ENCODE peak calls at places on chromosomes 13 and 19, in seven cellular contexts. V, P, C, K, W, G and I are unnamed samples.

GRCh38 chr19:3743486-3743885 is 18.0 kb downstream of the APBA3 start:
- DNase-seq in V (no peak), P (peak), C (no peak), K (no peak), W (no peak), G (peak), I (no peak)

GRCh38 chr19:4972509-4973230 is 3.8 kb downstream of the KDM4B start:
- DNase-seq in V (peak), P (peak), C (no peak), K (no peak), W (no peak), G (peak), I (peak)

GRCh38 chr13:78241278-78241919 is 322.8 kb upstream of the EDNRB start:
- DNase-seq in V (peak), P (peak), C (peak), K (peak), W (no peak), G (peak), I (peak)

GRCh38 chr13:30108913-30109237 is 198.5 kb downstream of the KATNAL1 start:
- DNase-seq in V (no peak), P (no peak), C (no peak), K (no peak), W (no peak), G (no peak), I (no peak)

GRCh38 chr19:46913198-46913851 is 52.5 kb downstream of the ARHGAP35 start:
- DNase-seq in V (no peak), P (no peak), C (no peak), K (no peak), W (no peak), G (no peak), I (no peak)

GRCh38 chr13:22828081-22828480 is 352.7 kb upstream of the SGCG start:
- DNase-seq in V (peak), P (peak), C (no peak), K (no peak), W (no peak), G (no peak), I (no peak)

GRCh38 chr13:24228852-24229458 is 68.4 kb downstream of the SPATA13 start:
- DNase-seq in V (peak), P (peak), C (no peak), K (peak), W (no peak), G (peak), I (peak)

GRCh38 chr13:110015253-110015652 is 228.9 kb upstream of the IRS2 start:
- DNase-seq in V (peak), P (peak), C (no peak), K (no peak), W (no peak), G (peak), I (no peak)

GRCh38 chr19:40433391-40434216 is 7.8 kb upstream of the SERTAD1 start:
- DNase-seq in V (peak), P (peak), C (peak), K (peak), W (peak), G (peak), I (peak)

GRCh38 chr19:50501568-50502475 is 9.2 kb downstream of the JOSD2 start:
- DNase-seq in V (no peak), P (no peak), C (peak), K (no peak), W (no peak), G (no peak), I (no peak)

GRCh38 chr19:35211545-35212230 is 16.9 kb downstream of the FAM187B start:
- DNase-seq in V (no peak), P (no peak), C (peak), K (no peak), W (peak), G (no peak), I (no peak)

GRCh38 chr13:52808842-52809219 is 39.6 kb downstream of the PCDH8 start:
- DNase-seq in V (no peak), P (no peak), C (no peak), K (no peak), W (no peak), G (no peak), I (no peak)

GRCh38 chr19:50820086-50820485 is 3.5 kb downstream of the KLK1 start:
- DNase-seq in V (no peak), P (no peak), C (no peak), K (no peak), W (no peak), G (no peak), I (no peak)

GRCh38 chr13:21012841-21013681 is 48.3 kb downstream of the LATS2 start:
- DNase-seq in V (peak), P (no peak), C (no peak), K (no peak), W (no peak), G (peak), I (no peak)

GRCh38 chr13:49419292-49419691 is 24.6 kb downstream of the CAB39L start:
- DNase-seq in V (peak), P (peak), C (no peak), K (no peak), W (no peak), G (no peak), I (no peak)

GRCh38 chr13:101453784-101454201 is 1.3 kb downstream of the ITGBL1 start:
- DNase-seq in V (no peak), P (no peak), C (no peak), K (peak), W (no peak), G (no peak), I (no peak)

GRCh38 chr13:101454767-101455166 is 2.3 kb downstream of the ITGBL1 start:
- DNase-seq in V (peak), P (no peak), C (no peak), K (no peak), W (no peak), G (peak), I (peak)

GRCh38 chr13:101451641-101452040 is 834 bp upstream of the ITGBL1 start:
- DNase-seq in V (peak), P (peak), C (no peak), K (no peak), W (no peak), G (no peak), I (no peak)

GRCh38 chr13:101450749-101451130 is 1.7 kb upstream of the ITGBL1 start:
- DNase-seq in V (no peak), P (no peak), C (no peak), K (no peak), W (no peak), G (no peak), I (no peak)

DNA sequence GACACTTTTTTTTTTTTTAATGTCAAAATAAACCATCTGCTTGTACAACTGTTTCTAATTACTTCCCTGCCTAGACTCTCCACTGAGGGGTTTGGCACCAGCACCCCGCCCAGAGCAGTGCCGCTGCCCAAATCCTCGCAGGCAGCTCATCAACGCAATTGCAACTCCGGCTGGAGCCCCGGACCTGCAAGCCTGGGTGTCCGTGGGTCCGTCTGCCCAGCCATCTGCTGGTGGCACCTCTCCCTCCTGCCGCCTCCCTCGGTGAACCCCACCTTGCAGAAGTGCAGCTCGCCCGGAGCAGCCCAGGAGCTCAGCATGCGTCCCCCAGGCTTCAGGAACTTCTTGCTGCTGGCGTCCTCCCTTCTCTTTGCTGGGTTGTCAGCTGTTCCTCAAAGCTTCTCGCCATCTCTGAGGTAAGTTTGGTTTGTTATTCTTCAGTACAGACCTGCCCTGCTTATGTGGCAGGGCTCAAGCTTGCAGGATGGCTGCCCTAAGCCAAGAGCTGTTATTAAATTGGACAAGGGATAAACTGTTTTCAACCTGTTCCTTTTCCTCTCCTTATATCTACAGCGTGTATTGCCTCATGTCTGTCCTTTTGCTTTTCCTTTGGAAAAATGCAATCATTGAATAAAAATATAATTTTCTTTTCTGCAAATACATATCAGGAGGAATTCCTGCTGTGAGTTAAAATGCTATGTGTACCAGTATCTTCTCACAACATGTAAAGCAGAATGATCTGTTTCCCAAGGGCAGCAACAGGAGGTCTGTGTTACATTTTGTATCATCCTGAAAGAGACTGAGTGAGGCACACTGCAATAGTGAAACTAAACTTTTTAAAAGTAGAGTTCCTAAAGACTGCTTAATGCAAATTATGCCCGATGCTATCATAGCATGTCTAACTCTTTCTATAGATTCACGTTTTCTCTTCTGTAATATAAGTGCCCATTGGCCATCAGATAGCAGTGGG is at the start of gene ITGBL1:
- DNase-seq in V (no peak), P (peak), C (no peak), K (peak), W (peak), G (peak), I (peak)
- TF ChIP-seq CTCF in V (no peak), P (no peak), C (no peak), K (no peak), W (no peak), G (no peak), I (peak)

GRCh38 chr13:113734826-113735125 is 24.2 kb upstream of the TMEM255B start:
- DNase-seq in V (no peak), P (no peak), C (no peak), K (no peak), W (no peak), G (no peak), I (no peak)
- TF ChIP-seq CTCF in V (no peak), P (no peak), C (no peak), K (no peak), W (no peak), G (no peak), I (no peak)

DNA sequence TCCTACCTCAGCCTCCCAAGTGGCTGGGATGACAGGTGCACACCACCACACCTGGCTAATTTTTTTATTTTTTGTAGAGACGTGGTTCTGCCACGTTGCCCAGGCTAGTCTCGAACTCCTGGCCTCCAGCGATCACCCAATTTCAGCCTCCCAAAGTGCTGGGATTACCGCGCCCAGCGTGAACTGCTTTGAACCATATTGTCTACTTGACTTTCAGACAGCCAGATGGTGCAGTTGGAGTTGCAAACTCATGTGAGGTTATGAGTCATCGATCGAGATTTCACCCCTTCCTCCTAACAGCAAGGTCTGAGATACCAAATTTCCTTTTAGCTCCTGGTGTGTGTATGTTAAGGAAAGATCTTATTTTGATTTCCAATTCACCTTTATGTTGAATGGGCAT is 2.7 kb downstream of the SLC27A1 start:
- DNase-seq in V (peak), P (peak), C (no peak), K (no peak), W (no peak), G (peak), I (peak)
- TF ChIP-seq CTCF in V (no peak), P (no peak), C (no peak), K (no peak), W (no peak), G (no peak), I (no peak)

GRCh38 chr13:111663505-111663904 is 343.1 kb downstream of the TEX29 start:
- DNase-seq in V (no peak), P (no peak), C (peak), K (no peak), W (no peak), G (no peak), I (no peak)

GRCh38 chr13:111664060-111664459 is 343.6 kb downstream of the TEX29 start:
- DNase-seq in V (no peak), P (no peak), C (no peak), K (no peak), W (no peak), G (no peak), I (no peak)

GRCh38 chr13:111665691-111666095 is 345.3 kb downstream of the TEX29 start:
- DNase-seq in V (no peak), P (no peak), C (no peak), K (no peak), W (no peak), G (no peak), I (no peak)

GRCh38 chr13:111666377-111666776 is 345.9 kb downstream of the TEX29 start:
- DNase-seq in V (no peak), P (no peak), C (no peak), K (no peak), W (no peak), G (no peak), I (no peak)

DNA sequence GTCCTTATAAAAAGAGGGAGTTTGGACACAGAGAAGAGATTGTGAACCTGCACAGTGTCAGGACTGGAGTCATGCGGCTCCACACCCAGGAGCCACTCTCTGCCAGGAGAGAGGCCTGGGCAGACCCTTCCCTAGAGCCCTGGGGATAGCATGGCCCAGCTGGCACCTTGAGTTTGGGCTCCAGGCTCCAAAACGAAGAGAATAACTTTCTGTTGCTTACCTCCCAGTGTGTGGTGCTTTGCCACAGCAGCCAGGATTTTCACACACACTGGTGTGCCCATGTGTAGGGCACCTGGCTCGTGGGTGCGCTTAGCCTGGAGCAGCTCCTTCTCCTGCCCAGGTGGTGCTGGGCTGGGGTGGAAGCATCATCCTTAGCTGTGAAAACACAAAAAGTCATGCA is 344.3 kb downstream of the TEX29 start:
- DNase-seq in V (no peak), P (no peak), C (no peak), K (no peak), W (no peak), G (no peak), I (no peak)
- TF ChIP-seq CTCF in V (no peak), P (no peak), C (no peak), K (no peak), W (no peak), G (no peak), I (no peak)

GRCh38 chr13:26074706-26075105 is 22.9 kb upstream of the SHISA2 start:
- DNase-seq in V (peak), P (no peak), C (no peak), K (no peak), W (no peak), G (peak), I (no peak)

DNA sequence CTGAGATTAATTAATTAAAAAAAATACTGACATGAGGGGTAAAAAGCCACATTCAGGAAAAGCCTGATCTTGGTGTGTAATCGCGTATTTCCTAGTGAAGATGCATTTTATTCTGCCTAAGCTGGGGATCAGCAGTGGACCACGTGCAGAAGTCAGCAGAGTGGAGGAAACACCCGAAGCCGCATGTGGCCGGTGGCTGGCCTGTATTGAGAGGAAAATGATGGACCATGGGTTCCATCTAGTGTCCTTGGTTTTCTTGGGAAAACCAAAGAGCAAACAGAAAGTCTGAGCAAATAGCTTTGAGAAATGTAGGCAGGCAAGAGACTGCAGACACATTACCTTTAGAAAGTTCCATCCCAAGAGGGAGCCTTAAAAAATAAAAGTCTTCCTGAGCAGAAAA is 23.7 kb upstream of the SHISA2 start:
- DNase-seq in V (no peak), P (no peak), C (no peak), K (no peak), W (no peak), G (no peak), I (no peak)
- TF ChIP-seq CTCF in V (no peak), P (no peak), C (no peak), K (no peak), W (no peak), G (no peak), I (no peak)

DNA sequence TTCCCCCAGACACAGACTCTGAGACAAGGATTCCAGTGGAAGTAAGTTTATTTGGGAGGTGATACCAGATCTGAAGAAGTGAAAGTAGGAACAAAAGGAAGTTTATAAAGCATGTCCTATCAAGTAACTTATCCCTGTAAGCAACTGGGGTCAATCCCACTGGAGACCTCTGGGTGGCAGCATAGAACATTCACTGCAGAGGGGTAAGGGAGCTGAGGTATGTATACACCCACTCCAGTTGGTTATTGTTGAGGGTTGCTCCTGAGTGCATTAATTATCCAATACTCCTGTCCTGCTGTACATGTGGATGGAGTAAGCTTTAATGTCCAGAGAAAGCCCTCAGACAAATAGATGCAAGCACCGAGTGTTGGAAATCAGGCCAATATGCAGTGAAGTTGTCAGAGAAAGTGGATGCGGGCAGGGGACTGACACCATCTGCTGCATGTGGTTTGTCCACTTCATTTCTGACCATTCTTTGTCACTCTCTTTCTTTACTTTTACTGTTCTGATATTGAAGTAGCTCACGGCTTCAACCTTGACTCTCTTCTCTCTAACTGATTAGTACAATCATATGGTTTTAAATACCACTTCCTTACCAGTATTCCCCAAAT is 46.7 kb downstream of the NOTCH3 start:
- DNase-seq in V (peak), P (peak), C (no peak), K (no peak), W (no peak), G (peak), I (peak)
- TF ChIP-seq CTCF in V (peak), P (peak), C (peak), K (peak), W (peak), G (peak), I (peak)

GRCh38 chr19:18440421-18440877 is 2.5 kb upstream of the ISYNA1 start:
- DNase-seq in V (no peak), P (no peak), C (no peak), K (peak), W (no peak), G (no peak), I (no peak)
- TF ChIP-seq CTCF in V (peak), P (peak), C (no peak), K (peak), W (no peak), G (peak), I (peak)

GRCh38 chr19:29779921-29780320 is 31.9 kb upstream of the CCNE1 start:
- DNase-seq in V (no peak), P (no peak), C (no peak), K (no peak), W (no peak), G (no peak), I (no peak)
- TF ChIP-seq CTCF in V (no peak), P (no peak), C (no peak), K (no peak), W (no peak), G (no peak), I (no peak)

DNA sequence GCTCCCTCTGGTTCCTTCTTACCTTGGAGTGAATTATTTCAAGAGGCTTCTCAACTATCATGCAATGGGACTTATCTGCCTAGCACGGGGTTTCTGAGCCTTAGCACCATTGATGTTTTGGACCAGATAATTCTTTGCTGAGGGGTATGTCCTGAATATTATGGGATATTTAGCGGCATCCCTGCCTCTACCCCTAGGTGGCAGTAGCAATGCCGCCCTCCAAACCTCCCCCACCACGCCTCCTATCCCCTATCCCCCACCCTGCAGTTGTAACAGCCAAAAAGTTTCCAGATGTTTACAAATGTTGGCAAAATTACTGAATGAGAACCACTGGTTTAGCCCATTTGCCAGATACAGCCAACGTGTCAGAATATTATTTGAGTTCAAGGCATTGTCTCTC is 125.5 kb downstream of the POSTN start:
- DNase-seq in V (no peak), P (no peak), C (no peak), K (no peak), W (no peak), G (no peak), I (no peak)
- TF ChIP-seq CTCF in V (no peak), P (no peak), C (no peak), K (no peak), W (no peak), G (no peak), I (peak)